ENCODE peak calls at places on chromosomes 7 and 10, in nine cellular contexts. One of them, this sample, is unnamed. For H3K27me3, the result is how much of the 10 kb centered on the place peaks cover.

GRCh38 chr7:46131916-46132795 is 211.1 kb upstream of the IGFBP3 start:
- DNase-seq in BE2C: no peak
- DNase-seq in ovary: no peak
- DNase-seq in ascending aorta: no peak
- DNase-seq in stomach: no peak
- DNase-seq in tibial artery: no peak
- DNase-seq in left ventricle myocardium inferior: no peak
- DNase-seq in GM23338: peak
- DNase-seq in cardiac muscle cell: peak
- DNase-seq in this sample: no peak

GRCh38 chr10:17220652-17221100 is 7.4 kb upstream of the VIM start:
- DNase-seq in BE2C: no peak
- DNase-seq in ovary: no peak
- DNase-seq in ascending aorta: no peak
- DNase-seq in stomach: no peak
- DNase-seq in tibial artery: no peak
- DNase-seq in left ventricle myocardium inferior: no peak
- DNase-seq in GM23338: no peak
- DNase-seq in cardiac muscle cell: no peak
- DNase-seq in this sample: no peak

GRCh38 chr10:102752934-102753664 is 9.4 kb downstream of the WBP1L start:
- DNase-seq in BE2C: peak
- DNase-seq in ovary: no peak
- DNase-seq in ascending aorta: no peak
- DNase-seq in stomach: no peak
- DNase-seq in tibial artery: peak
- DNase-seq in left ventricle myocardium inferior: no peak
- DNase-seq in GM23338: peak
- DNase-seq in cardiac muscle cell: peak
- DNase-seq in this sample: no peak

GRCh38 chr10:126321455-126321854 is 66.8 kb downstream of the ADAM12 start:
- DNase-seq in BE2C: peak
- DNase-seq in ovary: no peak
- DNase-seq in ascending aorta: no peak
- DNase-seq in stomach: no peak
- DNase-seq in tibial artery: no peak
- DNase-seq in left ventricle myocardium inferior: no peak
- DNase-seq in GM23338: no peak
- DNase-seq in cardiac muscle cell: peak
- DNase-seq in this sample: no peak

GRCh38 chr7:86792260-86792659 is 148.6 kb downstream of the GRM3 start:
- DNase-seq in BE2C: no peak
- DNase-seq in ovary: no peak
- DNase-seq in ascending aorta: no peak
- DNase-seq in stomach: no peak
- DNase-seq in tibial artery: no peak
- DNase-seq in left ventricle myocardium inferior: no peak
- DNase-seq in GM23338: no peak
- DNase-seq in cardiac muscle cell: no peak
- DNase-seq in this sample: no peak

GRCh38 chr10:101611506-101611905 is 23.4 kb downstream of the DPCD start:
- DNase-seq in BE2C: no peak
- DNase-seq in ovary: no peak
- DNase-seq in ascending aorta: no peak
- DNase-seq in stomach: no peak
- DNase-seq in tibial artery: no peak
- DNase-seq in left ventricle myocardium inferior: no peak
- DNase-seq in GM23338: no peak
- DNase-seq in cardiac muscle cell: no peak
- DNase-seq in this sample: no peak

GRCh38 chr10:133042816-133043215 is 44.9 kb upstream of the ADGRA1 start:
- DNase-seq in BE2C: no peak
- DNase-seq in ovary: no peak
- DNase-seq in ascending aorta: no peak
- DNase-seq in stomach: no peak
- DNase-seq in tibial artery: no peak
- DNase-seq in left ventricle myocardium inferior: no peak
- DNase-seq in GM23338: no peak
- DNase-seq in cardiac muscle cell: no peak
- DNase-seq in this sample: no peak

GRCh38 chr10:32417906-32418547 is 27.9 kb upstream of the CCDC7 start:
- DNase-seq in BE2C: no peak
- DNase-seq in ovary: peak
- DNase-seq in ascending aorta: no peak
- DNase-seq in stomach: no peak
- DNase-seq in tibial artery: no peak
- DNase-seq in left ventricle myocardium inferior: no peak
- DNase-seq in GM23338: no peak
- DNase-seq in cardiac muscle cell: no peak
- DNase-seq in this sample: no peak

GRCh38 chr10:113980408-113981087 is 63.1 kb upstream of the ADRB1 start:
- DNase-seq in BE2C: no peak
- DNase-seq in ovary: no peak
- DNase-seq in ascending aorta: no peak
- DNase-seq in stomach: no peak
- DNase-seq in tibial artery: no peak
- DNase-seq in left ventricle myocardium inferior: no peak
- DNase-seq in GM23338: peak
- DNase-seq in cardiac muscle cell: no peak
- DNase-seq in this sample: no peak
- TF ChIP-seq CTCF in BE2C: peak
- TF ChIP-seq CTCF in ovary: no peak
- TF ChIP-seq CTCF in ascending aorta: no peak
- TF ChIP-seq CTCF in stomach: no peak
- TF ChIP-seq CTCF in tibial artery: no peak
- TF ChIP-seq CTCF in left ventricle myocardium inferior: peak
- TF ChIP-seq CTCF in GM23338: peak
- TF ChIP-seq CTCF in cardiac muscle cell: peak
- TF ChIP-seq CTCF in this sample: peak

GRCh38 chr7:156614434-156615264 is 25.9 kb upstream of the RNF32 start:
- DNase-seq in BE2C: no peak
- DNase-seq in ovary: no peak
- DNase-seq in ascending aorta: no peak
- DNase-seq in stomach: peak
- DNase-seq in tibial artery: no peak
- DNase-seq in left ventricle myocardium inferior: no peak
- DNase-seq in GM23338: no peak
- DNase-seq in cardiac muscle cell: no peak
- DNase-seq in this sample: no peak
- H3K27me3 ChIP-seq in BE2C: under half
- H3K27me3 ChIP-seq in ovary: under half
- H3K27me3 ChIP-seq in ascending aorta: under half
- H3K27me3 ChIP-seq in stomach: under half
- H3K27me3 ChIP-seq in tibial artery: under half
- H3K27me3 ChIP-seq in left ventricle myocardium inferior: half or more
- H3K27me3 ChIP-seq in GM23338: under half
- H3K27me3 ChIP-seq in cardiac muscle cell: under half
- H3K27me3 ChIP-seq in this sample: under half

GRCh38 chr10:64731016-64731415 is 1209.8 kb downstream of the REEP3 start:
- DNase-seq in BE2C: no peak
- DNase-seq in ovary: no peak
- DNase-seq in ascending aorta: no peak
- DNase-seq in stomach: no peak
- DNase-seq in tibial artery: no peak
- DNase-seq in left ventricle myocardium inferior: no peak
- DNase-seq in GM23338: no peak
- DNase-seq in cardiac muscle cell: no peak
- DNase-seq in this sample: no peak

GRCh38 chr10:64738462-64738861 is 1217.3 kb downstream of the REEP3 start:
- DNase-seq in BE2C: no peak
- DNase-seq in ovary: no peak
- DNase-seq in ascending aorta: no peak
- DNase-seq in stomach: no peak
- DNase-seq in tibial artery: no peak
- DNase-seq in left ventricle myocardium inferior: no peak
- DNase-seq in GM23338: no peak
- DNase-seq in cardiac muscle cell: no peak
- DNase-seq in this sample: no peak

GRCh38 chr10:64732372-64732715 is 1211.1 kb downstream of the REEP3 start:
- DNase-seq in BE2C: no peak
- DNase-seq in ovary: no peak
- DNase-seq in ascending aorta: no peak
- DNase-seq in stomach: no peak
- DNase-seq in tibial artery: no peak
- DNase-seq in left ventricle myocardium inferior: no peak
- DNase-seq in GM23338: no peak
- DNase-seq in cardiac muscle cell: peak
- DNase-seq in this sample: no peak

GRCh38 chr10:64733980-64734379 is 1212.8 kb downstream of the REEP3 start:
- DNase-seq in BE2C: peak
- DNase-seq in ovary: no peak
- DNase-seq in ascending aorta: no peak
- DNase-seq in stomach: peak
- DNase-seq in tibial artery: no peak
- DNase-seq in left ventricle myocardium inferior: no peak
- DNase-seq in GM23338: peak
- DNase-seq in cardiac muscle cell: peak
- DNase-seq in this sample: no peak
- H3K4me3 ChIP-seq in BE2C: no peak
- H3K4me3 ChIP-seq in ovary: no peak
- H3K4me3 ChIP-seq in ascending aorta: no peak
- H3K4me3 ChIP-seq in stomach: no peak
- H3K4me3 ChIP-seq in tibial artery: no peak
- H3K4me3 ChIP-seq in left ventricle myocardium inferior: no peak
- H3K4me3 ChIP-seq in GM23338: no peak
- H3K4me3 ChIP-seq in cardiac muscle cell: no peak
- H3K4me3 ChIP-seq in this sample: no peak

DNA sequence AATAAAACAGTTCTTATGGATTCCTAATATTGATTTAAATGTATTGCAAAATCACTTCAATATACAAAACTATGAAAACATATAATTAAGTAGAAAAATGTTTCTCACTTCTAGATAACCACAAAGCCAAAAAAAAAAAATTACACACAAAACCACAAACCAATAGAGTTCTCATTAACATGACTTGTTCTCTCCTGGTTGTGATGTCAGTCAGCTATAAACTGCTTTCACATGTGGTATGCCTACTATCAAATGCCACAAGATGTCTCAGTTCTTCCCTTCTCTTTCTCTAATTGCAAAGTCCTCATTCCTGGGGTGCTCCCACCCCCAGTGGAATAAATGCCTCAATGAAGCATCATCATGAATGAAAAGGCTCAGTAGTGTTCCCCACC is 16.6 kb downstream of the GNAI1 start:
- DNase-seq in BE2C: no peak
- DNase-seq in ovary: no peak
- DNase-seq in ascending aorta: no peak
- DNase-seq in stomach: no peak
- DNase-seq in tibial artery: no peak
- DNase-seq in left ventricle myocardium inferior: no peak
- DNase-seq in GM23338: no peak
- DNase-seq in cardiac muscle cell: no peak
- DNase-seq in this sample: no peak
- TF ChIP-seq CTCF in BE2C: no peak
- TF ChIP-seq CTCF in ovary: no peak
- TF ChIP-seq CTCF in ascending aorta: no peak
- TF ChIP-seq CTCF in stomach: no peak
- TF ChIP-seq CTCF in tibial artery: no peak
- TF ChIP-seq CTCF in left ventricle myocardium inferior: no peak
- TF ChIP-seq CTCF in GM23338: no peak
- TF ChIP-seq CTCF in cardiac muscle cell: no peak
- TF ChIP-seq CTCF in this sample: no peak

DNA sequence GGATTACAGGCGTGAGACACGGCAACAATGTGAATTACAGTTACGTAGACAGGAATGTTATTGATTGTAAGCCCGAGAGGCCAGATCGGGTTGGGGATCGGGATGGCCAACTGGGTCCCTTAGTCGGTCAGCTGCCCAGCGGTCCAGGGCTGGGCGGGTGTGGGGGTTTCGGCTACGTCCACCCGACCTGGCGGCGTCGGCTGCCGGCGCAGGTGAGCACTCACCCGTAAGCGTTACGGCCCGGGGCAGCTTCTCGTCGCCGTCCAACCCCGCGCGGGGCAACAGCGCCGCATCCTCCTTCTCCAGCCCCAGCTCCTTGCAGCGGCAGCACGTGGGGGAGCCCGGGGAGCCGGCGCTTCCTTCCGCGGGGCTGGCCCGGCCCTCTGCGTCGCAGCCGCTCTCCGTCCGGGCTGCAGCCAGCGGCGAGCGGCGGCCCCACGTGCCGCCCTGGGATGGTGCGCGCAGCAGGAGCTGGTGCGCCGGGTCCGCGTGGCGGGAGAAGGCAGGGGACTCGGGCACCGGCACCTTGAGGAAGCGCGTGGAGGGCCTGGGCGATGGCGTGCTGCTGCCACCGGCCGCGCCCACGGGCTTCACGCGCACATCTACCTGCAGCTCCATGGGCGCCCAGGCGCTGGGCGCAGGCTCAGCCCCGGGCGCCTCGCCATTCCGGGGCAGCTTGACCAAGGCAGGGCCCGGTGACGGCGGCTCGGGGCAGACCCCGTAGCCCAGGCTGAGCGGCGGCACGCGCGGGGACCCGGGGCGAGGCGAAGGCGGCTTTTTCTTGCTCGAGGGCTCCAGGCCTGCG is 609 bp downstream of the KLRG2 start:
- DNase-seq in BE2C: peak
- DNase-seq in ovary: no peak
- DNase-seq in ascending aorta: no peak
- DNase-seq in stomach: no peak
- DNase-seq in tibial artery: no peak
- DNase-seq in left ventricle myocardium inferior: no peak
- DNase-seq in GM23338: peak
- DNase-seq in cardiac muscle cell: peak
- DNase-seq in this sample: peak
- H3K27me3 ChIP-seq in BE2C: under half
- H3K27me3 ChIP-seq in ovary: under half
- H3K27me3 ChIP-seq in ascending aorta: under half
- H3K27me3 ChIP-seq in stomach: under half
- H3K27me3 ChIP-seq in tibial artery: half or more
- H3K27me3 ChIP-seq in left ventricle myocardium inferior: half or more
- H3K27me3 ChIP-seq in GM23338: under half
- H3K27me3 ChIP-seq in cardiac muscle cell: half or more
- H3K27me3 ChIP-seq in this sample: under half

DNA sequence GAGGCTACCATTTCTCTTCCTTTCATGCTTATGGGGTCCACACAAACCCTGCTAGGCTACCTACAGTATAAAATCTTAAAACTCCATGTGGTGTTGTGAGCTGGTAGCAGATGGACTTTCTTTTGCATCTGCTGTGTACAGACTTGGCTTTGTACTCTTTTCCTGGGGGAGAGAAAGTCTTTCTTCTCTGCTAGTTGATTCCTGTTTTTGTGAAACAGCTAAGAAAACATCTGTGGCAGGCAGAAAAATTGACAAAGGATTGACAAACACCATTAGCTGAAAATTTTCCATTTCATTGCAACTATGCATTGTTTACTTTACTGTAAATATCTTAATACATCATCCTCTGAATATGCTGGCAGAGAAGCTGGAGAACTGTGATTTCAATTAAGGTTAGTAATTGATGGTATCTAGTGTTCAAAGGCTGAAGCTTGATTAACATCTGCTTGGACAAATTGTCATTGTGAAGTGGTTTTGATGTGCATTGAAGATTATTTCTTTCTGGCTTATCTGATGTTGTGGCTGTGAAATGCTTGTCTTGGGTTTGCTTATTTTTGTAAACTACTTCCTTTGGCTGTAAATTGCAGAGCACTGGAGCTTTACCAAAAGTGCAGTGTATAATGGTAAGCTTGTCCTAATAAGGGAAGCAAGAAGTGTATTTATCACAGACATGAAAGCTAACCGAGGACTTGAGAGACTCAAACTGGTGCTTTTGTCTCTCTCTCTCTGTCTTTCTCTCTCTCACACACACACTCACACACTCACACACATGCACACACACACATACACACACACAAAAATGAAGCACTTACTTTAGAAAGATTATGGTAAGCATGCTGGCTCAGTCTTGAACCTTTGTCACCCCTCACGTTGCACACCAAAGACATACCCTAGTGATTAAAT is at the start of gene FOXP2:
- DNase-seq in BE2C: no peak
- DNase-seq in ovary: no peak
- DNase-seq in ascending aorta: no peak
- DNase-seq in stomach: no peak
- DNase-seq in tibial artery: no peak
- DNase-seq in left ventricle myocardium inferior: no peak
- DNase-seq in GM23338: no peak
- DNase-seq in cardiac muscle cell: no peak
- DNase-seq in this sample: peak
- H3K4me3 ChIP-seq in BE2C: no peak
- H3K4me3 ChIP-seq in ovary: peak
- H3K4me3 ChIP-seq in ascending aorta: peak
- H3K4me3 ChIP-seq in stomach: peak
- H3K4me3 ChIP-seq in tibial artery: peak
- H3K4me3 ChIP-seq in left ventricle myocardium inferior: peak
- H3K4me3 ChIP-seq in GM23338: no peak
- H3K4me3 ChIP-seq in cardiac muscle cell: no peak
- H3K4me3 ChIP-seq in this sample: no peak